ENCODE peak calls at places on chromosomes 13 and 19, in five cellular contexts. One of them, this sample, is unnamed.

GRCh38 chr13:113078895-113079720 is 26.5 kb upstream of the F7 start:
- DNase-seq in HCT116: no peak
- DNase-seq in H1: no peak
- DNase-seq in K562: no peak
- DNase-seq in HepG2: no peak
- DNase-seq in this sample: no peak

GRCh38 chr13:47672982-47673670 is 327.9 kb downstream of the SUCLA2 start:
- DNase-seq in HepG2: no peak
- DNase-seq in H1: no peak
- DNase-seq in HCT116: no peak
- DNase-seq in K562: no peak
- DNase-seq in this sample: no peak

GRCh38 chr13:108044929-108045328 is 170.4 kb downstream of the LIG4 start:
- DNase-seq in H1: no peak
- DNase-seq in K562: no peak
- DNase-seq in HepG2: no peak
- DNase-seq in HCT116: no peak
- DNase-seq in this sample: no peak

GRCh38 chr13:50453238-50453637 is 390.3 kb downstream of the DLEU7 start:
- DNase-seq in K562: no peak
- DNase-seq in HepG2: no peak
- DNase-seq in HCT116: no peak
- DNase-seq in H1: no peak
- DNase-seq in this sample: no peak

GRCh38 chr19:53951947-53952346 is 10.8 kb upstream of the CACNG8 start:
- DNase-seq in K562: no peak
- DNase-seq in HepG2: no peak
- DNase-seq in H1: no peak
- DNase-seq in HCT116: no peak
- DNase-seq in this sample: no peak

GRCh38 chr13:101412076-101412475 is 4.2 kb downstream of the NALCN start:
- DNase-seq in HepG2: no peak
- DNase-seq in HCT116: no peak
- DNase-seq in H1: no peak
- DNase-seq in K562: no peak
- DNase-seq in this sample: no peak

GRCh38 chr13:46367622-46368327 is 19.3 kb downstream of the RUBCNL start:
- DNase-seq in K562: no peak
- DNase-seq in H1: no peak
- DNase-seq in HCT116: no peak
- DNase-seq in HepG2: no peak
- DNase-seq in this sample: no peak

GRCh38 chr13:97239306-97239705 is 17.2 kb downstream of the MBNL2 start:
- DNase-seq in H1: no peak
- DNase-seq in K562: no peak
- DNase-seq in HepG2: no peak
- DNase-seq in HCT116: no peak
- DNase-seq in this sample: no peak

GRCh38 chr19:34502582-34503545 is 21.3 kb downstream of the WTIP start:
- DNase-seq in HCT116: no peak
- DNase-seq in K562: no peak
- DNase-seq in HepG2: no peak
- DNase-seq in H1: no peak
- DNase-seq in this sample: no peak

GRCh38 chr13:27171244-27171829 is at the start of gene USP12:
- DNase-seq in K562: peak
- DNase-seq in H1: no peak
- DNase-seq in HepG2: no peak
- DNase-seq in HCT116: no peak
- DNase-seq in this sample: no peak

GRCh38 chr19:611506-611869 is 21.8 kb downstream of the HCN2 start:
- DNase-seq in HepG2: no peak
- DNase-seq in HCT116: no peak
- DNase-seq in H1: no peak
- DNase-seq in K562: no peak
- DNase-seq in this sample: no peak

GRCh38 chr19:17944301-17944700 is 11.5 kb downstream of the CCDC124 start:
- DNase-seq in HepG2: no peak
- DNase-seq in HCT116: no peak
- DNase-seq in K562: no peak
- DNase-seq in H1: no peak
- DNase-seq in this sample: no peak

GRCh38 chr19:22914646-22915045 is 82.6 kb downstream of the ZNF723 start:
- DNase-seq in H1: no peak
- DNase-seq in HCT116: no peak
- DNase-seq in HepG2: no peak
- DNase-seq in K562: no peak
- DNase-seq in this sample: no peak
- TF ChIP-seq JUND in H1: no peak
- TF ChIP-seq JUND in HCT116: no peak
- TF ChIP-seq JUND in HepG2: no peak
- TF ChIP-seq JUND in K562: no peak
- TF ChIP-seq JUND in this sample: no peak

DNA sequence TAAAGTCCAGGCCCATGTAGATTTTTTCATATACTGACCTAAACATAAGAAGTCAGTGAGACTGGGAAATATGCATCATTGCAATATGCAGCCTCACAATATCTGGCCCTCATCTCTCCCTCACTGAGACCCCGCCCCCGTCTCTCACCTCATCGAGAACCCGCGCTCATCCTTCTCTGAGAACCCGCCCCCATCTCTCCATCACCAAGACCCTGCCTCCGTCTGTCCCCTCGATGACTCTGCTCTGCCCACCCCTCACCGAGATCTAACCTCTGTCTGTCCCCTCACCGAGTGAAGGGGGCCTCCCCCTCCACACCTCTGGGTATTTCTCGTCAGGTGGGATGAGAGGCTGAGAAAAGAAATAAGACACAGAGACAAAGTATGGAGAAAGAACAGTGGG is 20.5 kb upstream of the ZNF846 start:
- DNase-seq in K562: peak
- DNase-seq in HepG2: no peak
- DNase-seq in HCT116: no peak
- DNase-seq in H1: no peak
- DNase-seq in this sample: no peak
- TF ChIP-seq JUND in K562: no peak
- TF ChIP-seq JUND in HepG2: no peak
- TF ChIP-seq JUND in HCT116: no peak
- TF ChIP-seq JUND in H1: no peak
- TF ChIP-seq JUND in this sample: no peak

GRCh38 chr19:7509625-7510024 is 6.3 kb upstream of the ZNF358 start:
- DNase-seq in H1: no peak
- DNase-seq in HCT116: no peak
- DNase-seq in HepG2: no peak
- DNase-seq in K562: peak
- DNase-seq in this sample: no peak
- TF ChIP-seq JUND in H1: no peak
- TF ChIP-seq JUND in HCT116: no peak
- TF ChIP-seq JUND in HepG2: no peak
- TF ChIP-seq JUND in K562: no peak
- TF ChIP-seq JUND in this sample: no peak

GRCh38 chr19:38975214-38975860 is at the start of gene FBXO17:
- DNase-seq in HCT116: no peak
- DNase-seq in HepG2: peak
- DNase-seq in H1: no peak
- DNase-seq in K562: peak
- DNase-seq in this sample: peak

GRCh38 chr19:38979867-38980266 is 4.3 kb upstream of the FBXO17 start:
- DNase-seq in HCT116: no peak
- DNase-seq in H1: no peak
- DNase-seq in K562: peak
- DNase-seq in HepG2: no peak
- DNase-seq in this sample: no peak

GRCh38 chr19:38975861-38976271 is 324 bp upstream of the FBXO17 start:
- DNase-seq in H1: no peak
- DNase-seq in HepG2: peak
- DNase-seq in K562: peak
- DNase-seq in HCT116: no peak
- DNase-seq in this sample: no peak

GRCh38 chr19:38978315-38978689 is 2.8 kb upstream of the FBXO17 start:
- DNase-seq in K562: no peak
- DNase-seq in H1: no peak
- DNase-seq in HepG2: no peak
- DNase-seq in HCT116: no peak
- DNase-seq in this sample: no peak

GRCh38 chr19:38977445-38978314 is 2.1 kb upstream of the FBXO17 start:
- DNase-seq in HepG2: no peak
- DNase-seq in H1: no peak
- DNase-seq in K562: no peak
- DNase-seq in HCT116: no peak
- DNase-seq in this sample: no peak
- TF ChIP-seq JUND in HepG2: no peak
- TF ChIP-seq JUND in H1: no peak
- TF ChIP-seq JUND in K562: no peak
- TF ChIP-seq JUND in HCT116: no peak
- TF ChIP-seq JUND in this sample: no peak

DNA sequence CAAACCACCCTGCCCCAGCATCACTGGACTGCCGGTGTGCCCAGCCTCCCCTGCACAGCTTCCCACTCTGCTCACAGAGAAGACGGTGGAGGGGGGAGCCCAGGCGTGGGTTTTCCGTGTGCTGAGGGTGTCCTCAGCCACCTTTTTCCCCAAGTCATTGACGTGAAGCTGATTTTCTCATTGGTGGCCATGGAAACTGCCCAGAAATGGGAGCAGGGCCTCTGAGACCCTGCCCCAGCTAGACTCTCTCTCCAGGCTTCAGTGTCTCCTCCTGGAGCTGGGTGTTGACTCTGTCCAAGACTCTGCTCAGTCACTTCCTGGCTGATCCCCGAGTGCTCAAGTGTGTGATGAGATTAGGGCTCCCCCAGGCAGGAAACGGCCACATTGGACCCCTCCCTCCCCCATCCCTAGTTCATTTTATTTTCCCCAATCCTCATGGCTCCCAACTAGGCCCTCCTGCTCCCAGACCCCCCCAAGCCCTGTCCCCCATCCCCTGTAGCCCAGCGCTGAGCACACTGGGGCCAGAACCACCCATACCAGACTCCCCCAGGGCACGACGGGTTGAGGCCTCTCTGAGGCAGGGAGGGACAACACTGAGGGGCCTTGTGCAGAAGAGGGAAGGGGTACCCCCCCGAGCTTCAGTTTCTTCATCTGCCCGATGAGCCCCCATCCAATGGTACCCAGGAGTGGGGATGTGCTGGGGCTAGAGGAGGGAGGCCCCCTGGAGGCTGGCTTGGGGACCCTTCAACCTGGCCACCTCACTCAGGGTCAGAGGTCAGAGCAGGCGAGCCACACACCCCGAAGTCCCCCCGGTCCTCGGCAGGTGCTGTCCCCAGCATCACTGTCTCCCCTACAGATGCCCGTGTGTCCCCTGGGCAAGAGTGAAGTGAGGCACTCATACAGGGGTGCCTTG is 1.2 kb upstream of the F2RL3 start:
- DNase-seq in HepG2: no peak
- DNase-seq in HCT116: no peak
- DNase-seq in H1: no peak
- DNase-seq in K562: peak
- DNase-seq in this sample: no peak
- TF ChIP-seq JUND in HepG2: no peak
- TF ChIP-seq JUND in HCT116: no peak
- TF ChIP-seq JUND in H1: no peak
- TF ChIP-seq JUND in K562: peak
- TF ChIP-seq JUND in this sample: no peak

DNA sequence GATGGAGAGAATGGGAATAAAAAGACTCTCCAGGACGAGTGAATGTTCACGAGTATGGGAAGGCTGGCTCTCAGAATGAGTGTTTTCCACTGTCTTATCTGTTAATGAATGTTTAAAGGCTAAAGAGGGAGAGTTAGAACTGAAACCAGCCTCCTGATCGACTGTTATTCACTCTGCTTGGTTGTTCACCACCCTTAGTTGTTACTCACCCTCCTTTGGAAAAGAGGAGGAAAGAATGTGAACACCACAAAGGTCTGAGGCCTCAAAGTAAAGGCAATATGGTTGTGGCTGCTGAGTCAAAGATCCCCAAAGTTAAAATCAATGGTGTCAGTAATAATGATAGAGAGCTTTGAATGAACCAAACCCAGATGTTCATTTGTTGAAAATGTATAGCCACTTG is 1793.2 kb upstream of the PCDH20 start:
- DNase-seq in H1: no peak
- DNase-seq in HCT116: no peak
- DNase-seq in HepG2: no peak
- DNase-seq in K562: no peak
- DNase-seq in this sample: no peak
- TF ChIP-seq JUND in H1: no peak
- TF ChIP-seq JUND in HCT116: no peak
- TF ChIP-seq JUND in HepG2: no peak
- TF ChIP-seq JUND in K562: no peak
- TF ChIP-seq JUND in this sample: no peak

This sample was measured in T47D.